ENCODE peak calls at places on chromosomes 1 and 21, in seven cellular contexts. B is IMR-90, T is mesendoderm, M is neuronal stem cell, D is H1, V is trophoblast cell, Q is mesenchymal stem cell. C is an unnamed sample.
A peak's percentile ranks its signal among the peaks of the same experiment; 100 is the strongest.

GRCh38 chr1:2821970-2822620 is 20.6 kb upstream of the TTC34 start:
- DNase-seq in V (no peak), M (no peak), D (peak; percentile 43), Q (no peak), T (peak; percentile 20), B (no peak), C (no peak)

GRCh38 chr21:21971384-21971783 is 973.2 kb downstream of the NCAM2 start:
- DNase-seq in T (no peak), M (no peak), B (no peak), D (no peak), Q (no peak), V (no peak), C (no peak)

GRCh38 chr1:30965914-30966313 is 57.4 kb upstream of the SDC3 start:
- DNase-seq in T (no peak), B (no peak), Q (no peak), M (no peak), D (no peak), V (no peak), C (no peak)

GRCh38 chr1:203025721-203026665 is at the start of gene PPFIA4:
- DNase-seq in Q (peak; percentile 74), D (peak; percentile 97), V (peak; percentile 92), T (peak; percentile 94), B (peak; percentile 75), M (peak; percentile 82), C (peak; percentile 93)

GRCh38 chr1:90854559-90854958 is 137.5 kb upstream of the BARHL2 start:
- DNase-seq in M (no peak), Q (no peak), D (no peak), T (no peak), V (no peak), B (no peak), C (no peak)

GRCh38 chr1:157562515-157562914 is 10.2 kb upstream of the FCRL5 start:
- DNase-seq in T (no peak), V (no peak), D (no peak), B (no peak), Q (no peak), M (no peak), C (no peak)

GRCh38 chr1:222761171-222761570 is 24.2 kb downstream of the FAM177B start:
- DNase-seq in B (no peak), Q (no peak), T (no peak), V (no peak), D (no peak), M (no peak), C (no peak)

GRCh38 chr1:60283690-60284089 is 210.1 kb upstream of the C1orf87 start:
- DNase-seq in D (no peak), T (peak; percentile 21), M (no peak), Q (no peak), B (no peak), V (peak; percentile 32), C (no peak)

GRCh38 chr1:112849425-112849966 is 106.5 kb downstream of the SLC16A1 start:
- DNase-seq in Q (peak; percentile 11), D (peak; percentile 81), V (peak; percentile 86), B (peak; percentile 33), M (peak; percentile 35), T (peak; percentile 85), C (peak; percentile 77)

GRCh38 chr1:26188477-26188876 is 1.9 kb upstream of the CATSPER4 start:
- DNase-seq in D (no peak), V (no peak), B (no peak), T (no peak), Q (no peak), M (no peak), C (no peak)

GRCh38 chr1:110673805-110674336 is 869 bp downstream of the KCNA3 start:
- DNase-seq in D (no peak), V (no peak), Q (no peak), T (no peak), M (no peak), B (no peak), C (no peak)

GRCh38 chr1:118275716-118276115 is 90.7 kb upstream of the SPAG17 start:
- DNase-seq in V (no peak), D (no peak), Q (no peak), T (no peak), M (no peak), B (no peak), C (no peak)

GRCh38 chr1:62373221-62373620 is 54.0 kb upstream of the KANK4 start:
- DNase-seq in D (no peak), Q (no peak), B (no peak), V (no peak), M (no peak), T (no peak), C (no peak)

GRCh38 chr1:147267711-147268110 is 25.2 kb downstream of the CHD1L start:
- DNase-seq in T (no peak), V (no peak), B (no peak), Q (no peak), M (no peak), D (no peak), C (no peak)

GRCh38 chr1:77533660-77534295 is 148.7 kb downstream of the ZZZ3 start:
- DNase-seq in M (peak; percentile 52), B (peak; percentile 75), T (peak; percentile 69), D (peak; percentile 66), V (peak; percentile 75), Q (peak; percentile 67), C (peak; percentile 64)

GRCh38 chr1:165851034-165851658 is 23.7 kb downstream of the UCK2 start:
- DNase-seq in D (no peak), T (no peak), V (peak; percentile 76), B (peak; percentile 40), M (no peak), Q (peak; percentile 41), C (no peak)

GRCh38 chr1:88302843-88303486 is 381.1 kb upstream of the PKN2 start:
- DNase-seq in V (peak; percentile 58), Q (peak; percentile 39), B (peak; percentile 55), T (peak; percentile 45), D (no peak), M (no peak), C (no peak)

GRCh38 chr1:244090645-244091044 is 39.6 kb downstream of the ZBTB18 start:
- DNase-seq in M (no peak), Q (no peak), V (no peak), D (no peak), T (no peak), B (no peak), C (no peak)

GRCh38 chr1:174870319-174870718 is 129.4 kb upstream of the CACYBP start:
- DNase-seq in M (no peak), Q (no peak), V (no peak), B (no peak), D (no peak), T (no peak), C (no peak)

GRCh38 chr1:13730751-13731482 is 30.9 kb downstream of the PRDM2 start:
- DNase-seq in Q (no peak), M (no peak), D (no peak), V (no peak), T (no peak), B (peak; percentile 53), C (no peak)

GRCh38 chr1:27445177-27445936 is 44.6 kb downstream of the WASF2 start:
- DNase-seq in D (no peak), V (peak; percentile 50), Q (peak; percentile 19), B (no peak), T (no peak), M (no peak), C (no peak)
- H3K79me1 ChIP-seq in D (peaks cover 2% of the 10 kb centered on the region), V (no peaks in the 10 kb centered on the region), Q (peaks cover 23% of the 10 kb centered on the region), B (peaks cover 24% of the 10 kb centered on the region), T (peaks cover 10% of the 10 kb centered on the region), M (no peaks in the 10 kb centered on the region), C (no peaks in the 10 kb centered on the region)

GRCh38 chr1:226763741-226764264 is 24.7 kb upstream of the ITPKB start:
- DNase-seq in Q (peak; percentile 98), D (no peak), V (peak; percentile 94), M (no peak), T (peak; percentile 98), B (peak; percentile 96), C (peak; percentile 78)
- H3K79me1 ChIP-seq in Q (no peaks in the 10 kb centered on the region), D (no peaks in the 10 kb centered on the region), V (peaks cover 3% of the 10 kb centered on the region), M (no peaks in the 10 kb centered on the region), T (no peaks in the 10 kb centered on the region), B (no peaks in the 10 kb centered on the region), C (no peaks in the 10 kb centered on the region)

DNA sequence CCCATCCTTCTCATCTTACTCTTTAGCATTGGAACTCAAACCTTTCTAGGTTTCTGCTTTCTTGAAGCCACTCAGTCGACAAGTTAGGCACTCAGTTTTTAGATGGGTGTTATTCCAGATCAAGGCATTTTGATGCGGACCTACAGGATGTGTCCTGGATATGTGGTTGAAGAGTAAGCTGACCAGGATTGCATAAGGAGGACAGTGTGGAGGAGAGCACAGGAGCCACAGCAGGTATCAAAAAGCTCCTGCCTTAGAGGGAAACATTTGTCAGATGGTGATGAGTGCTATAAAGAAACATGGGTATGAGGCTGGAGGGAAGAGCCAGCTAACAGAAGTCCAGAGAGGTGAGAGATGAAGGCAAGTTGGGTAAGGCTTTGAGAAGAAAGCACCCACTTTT is 33.9 kb upstream of the OPRD1 start:
- DNase-seq in V (no peak), M (no peak), Q (no peak), D (no peak), B (no peak), T (no peak), C (no peak)
- H3K79me1 ChIP-seq in V (peaks cover 10% of the 10 kb centered on the region), M (no peaks in the 10 kb centered on the region), Q (peaks cover 11% of the 10 kb centered on the region), D (no peaks in the 10 kb centered on the region), B (peaks cover 10% of the 10 kb centered on the region), T (no peaks in the 10 kb centered on the region), C (no peaks in the 10 kb centered on the region)

DNA sequence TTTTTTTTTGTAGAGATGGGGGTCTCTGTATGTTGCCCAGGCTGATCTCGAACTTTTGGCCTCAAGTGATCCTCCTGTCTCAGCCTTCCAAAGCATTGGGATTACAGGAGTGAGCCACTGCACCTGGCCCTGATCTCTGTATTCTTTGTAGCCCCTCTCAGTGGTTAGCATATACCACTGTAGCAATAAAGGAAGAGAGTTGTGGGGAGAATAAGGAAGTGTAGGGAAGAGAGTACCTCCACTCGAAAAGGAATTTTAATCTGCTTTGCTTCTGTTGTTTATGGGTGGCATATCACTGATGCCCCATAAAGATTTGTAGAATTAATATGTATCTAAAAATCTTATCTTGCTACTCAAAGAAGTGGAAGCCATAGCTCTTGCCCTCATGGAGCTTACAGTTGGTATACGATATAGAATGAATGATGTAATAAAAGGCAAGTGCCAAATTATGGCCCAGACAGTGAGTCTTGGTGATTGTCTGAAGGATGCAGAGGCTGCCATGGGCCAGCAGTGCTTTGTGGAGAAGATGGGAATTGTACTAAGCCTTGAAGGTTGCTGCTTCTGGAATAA is 96.0 kb downstream of the CLIC6 start:
- DNase-seq in V (no peak), M (no peak), Q (no peak), D (no peak), B (no peak), T (no peak), C (no peak)
- H3K79me1 ChIP-seq in V (no peaks in the 10 kb centered on the region), M (no peaks in the 10 kb centered on the region), Q (no peaks in the 10 kb centered on the region), D (no peaks in the 10 kb centered on the region), B (no peaks in the 10 kb centered on the region), T (no peaks in the 10 kb centered on the region), C (no peaks in the 10 kb centered on the region)

DNA sequence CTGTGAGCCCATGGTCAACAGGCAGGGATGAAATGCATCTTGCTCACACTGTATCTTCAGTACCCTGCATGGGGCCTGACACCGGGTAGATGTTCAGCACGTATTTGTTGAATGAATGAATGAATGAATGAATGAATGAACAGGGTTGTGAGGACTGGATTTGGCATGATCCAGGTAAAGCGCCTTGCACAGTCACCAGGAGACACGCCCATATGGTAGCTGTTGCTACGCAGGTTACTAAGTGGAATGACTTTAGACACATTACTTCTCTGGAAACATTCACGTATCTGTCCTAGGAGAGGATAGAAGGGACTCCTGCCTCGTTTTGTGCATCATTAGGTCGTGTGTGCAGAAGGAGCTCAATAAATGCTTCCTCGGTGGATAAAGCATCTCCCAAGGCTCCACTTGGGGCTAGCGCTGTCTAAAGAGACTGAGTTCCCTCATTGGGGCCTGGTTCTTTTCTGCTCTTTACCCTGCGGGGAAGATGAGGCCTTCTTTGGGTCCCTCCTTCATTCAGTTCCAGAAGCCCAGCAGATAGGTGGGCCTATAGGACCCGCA is 54.2 kb downstream of the NDUFS5 start:
- DNase-seq in M (no peak), V (no peak), D (no peak), B (no peak), T (no peak), Q (no peak), C (no peak)
- H3K79me1 ChIP-seq in M (no peaks in the 10 kb centered on the region), V (no peaks in the 10 kb centered on the region), D (no peaks in the 10 kb centered on the region), B (no peaks in the 10 kb centered on the region), T (no peaks in the 10 kb centered on the region), Q (peaks cover 15% of the 10 kb centered on the region), C (no peaks in the 10 kb centered on the region)

GRCh38 chr1:83055391-83056170 is 943.4 kb downstream of the TTLL7 start:
- DNase-seq in Q (no peak), M (no peak), V (peak; percentile 92), B (no peak), D (no peak), T (peak; percentile 86), C (no peak)
- H3K79me1 ChIP-seq in Q (no peaks in the 10 kb centered on the region), M (no peaks in the 10 kb centered on the region), V (peaks cover 2% of the 10 kb centered on the region), B (no peaks in the 10 kb centered on the region), D (no peaks in the 10 kb centered on the region), T (no peaks in the 10 kb centered on the region), C (no peaks in the 10 kb centered on the region)

C was measured in H9.